ENCODE peak calls at places on chromosomes 12 and 14, in four cellular contexts. S, N, W and D are unnamed samples.

GRCh38 chr12:113359133-113359938 is 949 bp downstream of the PLBD2 start:
- DNase-seq in N (peak), S (no peak), W (no peak), D (peak)

GRCh38 chr12:108122644-108123043 is 6.4 kb upstream of the WSCD2 start:
- DNase-seq in S (no peak), N (no peak), W (no peak), D (no peak)

GRCh38 chr14:50846171-50846880 is 15.4 kb upstream of the NIN start:
- DNase-seq in N (peak), W (peak), S (peak), D (peak)

GRCh38 chr12:111352300-111352993 is 16.4 kb downstream of the PHETA1 start:
- DNase-seq in N (no peak), W (no peak), S (no peak), D (no peak)

GRCh38 chr12:28390716-28391452 is 200.6 kb downstream of the CCDC91 start:
- DNase-seq in N (no peak), W (peak), S (no peak), D (no peak)

GRCh38 chr12:93751864-93752610 is 74.9 kb downstream of the CRADD start:
- DNase-seq in S (no peak), N (no peak), W (peak), D (peak)

GRCh38 chr12:25583545-25583944 is 30.5 kb upstream of the LMNTD1 start:
- DNase-seq in N (no peak), W (no peak), S (peak), D (no peak)

GRCh38 chr12:46964496-46965098 is 114.8 kb upstream of the PCED1B start:
- DNase-seq in N (no peak), W (no peak), S (peak), D (peak)

GRCh38 chr12:93127582-93128331 is 198.7 kb upstream of the EEA1 start:
- DNase-seq in W (peak), S (peak), N (no peak), D (peak)

GRCh38 chr14:92861856-92862807 is 60.8 kb upstream of the CHGA start:
- DNase-seq in W (no peak), N (no peak), S (no peak), D (no peak)

GRCh38 chr12:49951411-49952105 is 1.0 kb downstream of the AQP2 start:
- DNase-seq in W (no peak), S (no peak), N (no peak), D (no peak)

GRCh38 chr12:49535921-49536525 is 2.8 kb upstream of the KCNH3 start:
- DNase-seq in S (no peak), N (no peak), W (no peak), D (peak)

GRCh38 chr14:105937253-105938054 is 411.1 kb downstream of the TMEM121 start:
- DNase-seq in W (no peak), S (no peak), N (no peak), D (no peak)

GRCh38 chr14:56152221-56152620 is 34.0 kb downstream of the PELI2 start:
- DNase-seq in W (no peak), S (no peak), N (no peak), D (no peak)

GRCh38 chr14:50303744-50304471 is 8.1 kb downstream of the L2HGDH start:
- DNase-seq in W (no peak), N (no peak), S (no peak), D (no peak)

GRCh38 chr12:96141216-96141944 is 52.8 kb upstream of the ELK3 start:
- DNase-seq in S (no peak), N (peak), W (peak), D (peak)

GRCh38 chr14:105056303-105056831 is 8.9 kb downstream of the GPR132 start:
- DNase-seq in S (no peak), W (no peak), N (no peak), D (no peak)

GRCh38 chr12:132603240-132604107 is 6.9 kb downstream of the LRCOL1 start:
- DNase-seq in S (no peak), N (no peak), W (no peak), D (no peak)

GRCh38 chr14:23061995-23062394 is 4.7 kb upstream of the CDH24 start:
- DNase-seq in W (peak), N (peak), S (peak), D (peak)

GRCh38 chr14:52937869-52938268 is 13.0 kb downstream of the FERMT2 start:
- DNase-seq in S (no peak), W (no peak), N (no peak), D (no peak)

GRCh38 chr14:24818054-24818822 is 184.2 kb upstream of the GZMB start:
- DNase-seq in S (no peak), N (no peak), W (peak), D (no peak)

GRCh38 chr12:39145175-39145999 is 240.0 kb upstream of the CPNE8 start:
- DNase-seq in W (no peak), N (no peak), S (no peak), D (no peak)

GRCh38 chr14:77557391-77557790 is 58.8 kb upstream of the ISM2 start:
- DNase-seq in W (no peak), N (no peak), S (no peak), D (no peak)

GRCh38 chr14:32422440-32422839 is 93.3 kb downstream of the AKAP6 start:
- DNase-seq in N (no peak), S (no peak), W (no peak), D (no peak)

GRCh38 chr12:49673446-49674317 is 33.5 kb downstream of the FMNL3 start:
- DNase-seq in S (no peak), W (peak), N (no peak), D (peak)

GRCh38 chr12:24507827-24508226 is 441.1 kb downstream of the BCAT1 start:
- DNase-seq in W (no peak), S (no peak), N (no peak), D (no peak)

GRCh38 chr12:25824729-25825128 is 133.8 kb upstream of the RASSF8 start:
- DNase-seq in W (no peak), N (no peak), S (no peak), D (no peak)

GRCh38 chr14:96267916-96268315 is 11.9 kb downstream of the BDKRB1 start:
- DNase-seq in S (peak), W (no peak), N (no peak), D (peak)

GRCh38 chr12:116582610-116583009 is 23.4 kb downstream of the MAP1LC3B2 start:
- DNase-seq in S (no peak), W (no peak), N (no peak), D (no peak)

GRCh38 chr12:87660987-87661769 is 368.0 kb downstream of the C12orf50 start:
- DNase-seq in S (no peak), N (no peak), W (no peak), D (no peak)